ENCODE peak calls at places on chromosomes 1 and 21, in seven cellular contexts. T, K, R, N, L, O and M are unnamed samples.

GRCh38 chr1:230849451-230850194 is 18.7 kb downstream of the C1orf198 start:
- DNase-seq in O (no peak), L (peak; percentile 33), R (peak; percentile 57), K (no peak), N (peak; percentile 80), T (no peak), M (peak; percentile 55)

GRCh38 chr1:231039161-231040018 is 664 bp downstream of the FAM89A start:
- DNase-seq in T (peak; percentile 36), K (peak; percentile 50), N (no peak), L (peak; percentile 29), O (no peak), R (peak; percentile 44), M (no peak)

GRCh38 chr1:175192111-175192629 is 406 bp downstream of the KIAA0040 start:
- DNase-seq in N (no peak), O (peak; percentile 54), L (no peak), R (peak; percentile 55), T (peak; percentile 38), K (peak; percentile 46), M (no peak)

GRCh38 chr1:77468556-77468955 is 186.7 kb downstream of the AK5 start:
- DNase-seq in T (no peak), L (no peak), O (no peak), N (no peak), K (no peak), R (no peak), M (no peak)

GRCh38 chr1:3650248-3651010 is 526 bp upstream of the WRAP73 start:
- DNase-seq in N (no peak), R (no peak), T (no peak), L (no peak), K (no peak), O (no peak), M (no peak)

GRCh38 chr1:41754540-41754939 is 164.2 kb downstream of the HIVEP3 start:
- DNase-seq in R (no peak), K (no peak), T (no peak), O (no peak), N (no peak), L (no peak), M (no peak)

GRCh38 chr21:46051821-46052675 is 45.9 kb upstream of the COL6A2 start:
- DNase-seq in N (no peak), R (no peak), L (no peak), K (no peak), T (no peak), O (no peak), M (no peak)

GRCh38 chr1:201275266-201275666 is 8.0 kb upstream of the PKP1 start:
- DNase-seq in T (no peak), R (peak; percentile 76), L (no peak), O (peak; percentile 55), K (no peak), N (no peak), M (no peak)

GRCh38 chr1:204232530-204232929 is 18.7 kb upstream of the GOLT1A start:
- DNase-seq in N (no peak), T (no peak), K (no peak), O (no peak), L (no peak), R (no peak), M (no peak)

GRCh38 chr1:199954701-199955100 is 72.8 kb upstream of the NR5A2 start:
- DNase-seq in O (no peak), R (no peak), L (no peak), K (no peak), T (no peak), N (no peak), M (no peak)

GRCh38 chr1:80083892-80084291 is 1077.4 kb upstream of the ADGRL4 start:
- DNase-seq in L (no peak), O (no peak), N (no peak), R (no peak), K (peak; percentile 45), T (no peak), M (no peak)

GRCh38 chr1:3349161-3349967 is 105.1 kb upstream of the ARHGEF16 start:
- DNase-seq in K (no peak), N (no peak), R (peak; percentile 82), T (no peak), L (no peak), O (no peak), M (no peak)

GRCh38 chr1:94741956-94742355 is 78.2 kb upstream of the SLC44A3 start:
- DNase-seq in R (no peak), O (no peak), N (no peak), K (no peak), L (no peak), T (no peak), M (no peak)

GRCh38 chr21:16011719-16012118 is 281.9 kb downstream of the USP25 start:
- DNase-seq in T (no peak), O (no peak), L (no peak), N (no peak), R (no peak), K (no peak), M (no peak)

GRCh38 chr1:89802036-89802435 is 18.8 kb upstream of the LRRC8D start:
- DNase-seq in O (no peak), R (no peak), K (no peak), N (no peak), L (no peak), T (no peak), M (no peak)

GRCh38 chr1:145892486-145893087 is 6.9 kb upstream of the ANKRD35 start:
- DNase-seq in O (no peak), K (no peak), N (peak; percentile 32), R (no peak), T (no peak), L (peak; percentile 28), M (peak; percentile 47)

GRCh38 chr1:26728645-26729044 is 32.8 kb downstream of the ARID1A start:
- DNase-seq in L (no peak), R (no peak), O (no peak), T (no peak), N (no peak), K (no peak), M (no peak)

GRCh38 chr1:156367386-156368156 is 1.4 kb upstream of the RHBG start:
- DNase-seq in N (no peak), L (no peak), T (no peak), R (no peak), O (no peak), K (no peak), M (no peak)

GRCh38 chr1:169044296-169044695 is 62.2 kb upstream of the ATP1B1 start:
- DNase-seq in K (no peak), T (peak; percentile 20), O (no peak), L (no peak), R (no peak), N (no peak), M (no peak)

GRCh38 chr21:42636535-42636914 is 16.9 kb upstream of the PDE9A start:
- DNase-seq in K (no peak), T (no peak), N (no peak), O (no peak), L (no peak), R (no peak), M (no peak)

GRCh38 chr1:101344745-101345144 is 107.9 kb downstream of the S1PR1 start:
- DNase-seq in L (no peak), T (no peak), K (peak; percentile 3), N (no peak), R (no peak), O (no peak), M (no peak)

GRCh38 chr1:223207293-223208066 is 64.4 kb upstream of the TLR5 start:
- DNase-seq in L (no peak), N (no peak), T (no peak), O (no peak), K (peak; percentile 65), R (no peak), M (no peak)

GRCh38 chr1:230230273-230230672 is 163.2 kb downstream of the GALNT2 start:
- DNase-seq in L (no peak), O (no peak), N (no peak), K (no peak), T (no peak), R (no peak), M (no peak)

GRCh38 chr1:241990040-241990439 is 8.9 kb downstream of the MAP1LC3C start:
- DNase-seq in R (peak; percentile 76), T (no peak), L (peak; percentile 73), O (no peak), N (peak; percentile 71), K (peak; percentile 73), M (no peak)

GRCh38 chr1:58395355-58395754 is 151.2 kb downstream of the OMA1 start:
- DNase-seq in O (no peak), L (peak; percentile 87), T (no peak), R (no peak), N (peak; percentile 78), K (no peak), M (peak; percentile 36)

GRCh38 chr1:241396747-241397691 is 40.0 kb upstream of the RGS7 start:
- DNase-seq in N (no peak), O (no peak), L (peak; percentile 13), R (no peak), T (no peak), K (no peak), M (no peak)

GRCh38 chr1:24191860-24192259 is 4.8 kb upstream of the IFNLR1 start:
- DNase-seq in K (no peak), T (peak; percentile 63), R (no peak), N (no peak), L (peak; percentile 61), O (no peak), M (no peak)

GRCh38 chr1:246157516-246157915 is 349.6 kb downstream of the SMYD3 start:
- DNase-seq in R (no peak), N (no peak), O (no peak), L (no peak), K (no peak), T (no peak), M (no peak)

GRCh38 chr1:26239936-26240335 is 5.9 kb downstream of the CEP85 start:
- DNase-seq in R (no peak), N (no peak), T (no peak), L (peak; percentile 16), O (no peak), K (no peak), M (no peak)

GRCh38 chr1:216902669-216903388 is 179.6 kb upstream of the ESRRG start:
- DNase-seq in O (no peak), N (no peak), T (no peak), R (no peak), K (peak; percentile 31), L (peak; percentile 77), M (no peak)

GRCh38 chr1:51019811-51020210 is 49.8 kb downstream of the CDKN2C start:
- DNase-seq in L (no peak), K (no peak), T (no peak), N (no peak), O (no peak), R (no peak), M (no peak)

GRCh38 chr1:15176898-15177665 is 23.5 kb downstream of the TMEM51 start:
- DNase-seq in N (no peak), L (no peak), K (no peak), T (no peak), R (no peak), O (no peak), M (no peak)

GRCh38 chr1:203200059-203200553 is 13.6 kb upstream of the CHI3L1 start:
- DNase-seq in O (peak; percentile 45), L (peak; percentile 83), K (no peak), T (no peak), R (no peak), N (peak; percentile 60), M (no peak)

GRCh38 chr1:9629445-9630201 is 21.9 kb upstream of the PIK3CD start:
- DNase-seq in O (no peak), K (no peak), T (peak; percentile 74), N (no peak), L (no peak), R (peak; percentile 62), M (no peak)

GRCh38 chr1:44366576-44366975 is 11.5 kb upstream of the ERI3 start:
- DNase-seq in L (no peak), K (no peak), N (no peak), T (no peak), R (no peak), O (no peak), M (no peak)

GRCh38 chr1:39214998-39215873 is 10.7 kb downstream of the MACF1 start:
- DNase-seq in K (no peak), L (no peak), R (no peak), N (no peak), T (peak; percentile 34), O (no peak), M (no peak)

GRCh38 chr1:119101563-119101962 is 38.9 kb downstream of the WARS2 start:
- DNase-seq in R (no peak), N (no peak), T (no peak), O (no peak), L (no peak), K (no peak), M (no peak)

GRCh38 chr1:151615711-151616504 is 4.1 kb downstream of the SNX27 start:
- DNase-seq in T (no peak), L (no peak), O (no peak), N (no peak), K (no peak), R (no peak), M (no peak)